ENCODE peak calls at places on chromosomes 3 and 15, in nine cellular contexts. One of them, this sample, is unnamed.
A peak's percentile ranks its signal among the peaks of the same experiment; 100 is the strongest.

GRCh38 chr3:165716592-165716991 is 120.6 kb downstream of the BCHE start:
- DNase-seq in ACHN: no peak
- DNase-seq in T-helper 1 cell: no peak
- DNase-seq in anterior cingulate cortex: no peak
- DNase-seq in NCI-H1436: no peak
- DNase-seq in NCI-H2081 treated with DMSO at 0.1 percent for 48 hours: no peak
- DNase-seq in activated naive CD4-positive, alpha-beta T cell treated with anti-CD3 and anti-CD28 coated beads, Interleukin-2, amount 50 U/mL, for 16 hours: no peak
- DNase-seq in CD8-positive, alpha-beta memory T cell: no peak
- DNase-seq in globus pallidus: no peak
- DNase-seq in this sample: no peak

GRCh38 chr3:131501949-131502348 is 822 bp downstream of the MRPL3 start:
- DNase-seq in NCI-H1436: no peak
- DNase-seq in CD8-positive, alpha-beta memory T cell: no peak
- DNase-seq in activated naive CD4-positive, alpha-beta T cell treated with anti-CD3 and anti-CD28 coated beads, Interleukin-2, amount 50 U/mL, for 16 hours: no peak
- DNase-seq in ACHN: peak; percentile 3
- DNase-seq in anterior cingulate cortex: no peak
- DNase-seq in NCI-H2081 treated with DMSO at 0.1 percent for 48 hours: no peak
- DNase-seq in T-helper 1 cell: no peak
- DNase-seq in globus pallidus: no peak
- DNase-seq in this sample: no peak

GRCh38 chr3:170826047-170826446 is 43.9 kb downstream of the RPL22L1 start:
- DNase-seq in CD8-positive, alpha-beta memory T cell: no peak
- DNase-seq in anterior cingulate cortex: no peak
- DNase-seq in NCI-H2081 treated with DMSO at 0.1 percent for 48 hours: no peak
- DNase-seq in T-helper 1 cell: no peak
- DNase-seq in NCI-H1436: no peak
- DNase-seq in ACHN: no peak
- DNase-seq in globus pallidus: no peak
- DNase-seq in activated naive CD4-positive, alpha-beta T cell treated with anti-CD3 and anti-CD28 coated beads, Interleukin-2, amount 50 U/mL, for 16 hours: no peak
- DNase-seq in this sample: no peak

GRCh38 chr15:69480932-69481331 is 28.3 kb downstream of the RPLP1 start:
- DNase-seq in NCI-H1436: no peak
- DNase-seq in activated naive CD4-positive, alpha-beta T cell treated with anti-CD3 and anti-CD28 coated beads, Interleukin-2, amount 50 U/mL, for 16 hours: no peak
- DNase-seq in globus pallidus: no peak
- DNase-seq in anterior cingulate cortex: no peak
- DNase-seq in ACHN: no peak
- DNase-seq in CD8-positive, alpha-beta memory T cell: no peak
- DNase-seq in T-helper 1 cell: no peak
- DNase-seq in NCI-H2081 treated with DMSO at 0.1 percent for 48 hours: no peak
- DNase-seq in this sample: no peak

GRCh38 chr3:74045000-74045399 is 420.3 kb upstream of the PDZRN3 start:
- DNase-seq in anterior cingulate cortex: no peak
- DNase-seq in NCI-H2081 treated with DMSO at 0.1 percent for 48 hours: no peak
- DNase-seq in activated naive CD4-positive, alpha-beta T cell treated with anti-CD3 and anti-CD28 coated beads, Interleukin-2, amount 50 U/mL, for 16 hours: no peak
- DNase-seq in ACHN: no peak
- DNase-seq in globus pallidus: no peak
- DNase-seq in T-helper 1 cell: no peak
- DNase-seq in NCI-H1436: no peak
- DNase-seq in CD8-positive, alpha-beta memory T cell: no peak
- DNase-seq in this sample: no peak

GRCh38 chr3:36597422-36597821 is 166.9 kb downstream of the DCLK3 start:
- DNase-seq in activated naive CD4-positive, alpha-beta T cell treated with anti-CD3 and anti-CD28 coated beads, Interleukin-2, amount 50 U/mL, for 16 hours: no peak
- DNase-seq in globus pallidus: no peak
- DNase-seq in ACHN: no peak
- DNase-seq in NCI-H2081 treated with DMSO at 0.1 percent for 48 hours: no peak
- DNase-seq in CD8-positive, alpha-beta memory T cell: no peak
- DNase-seq in NCI-H1436: no peak
- DNase-seq in T-helper 1 cell: no peak
- DNase-seq in anterior cingulate cortex: no peak
- DNase-seq in this sample: no peak

GRCh38 chr3:165830746-165831145 is 6.5 kb downstream of the BCHE start:
- DNase-seq in CD8-positive, alpha-beta memory T cell: no peak
- DNase-seq in ACHN: no peak
- DNase-seq in anterior cingulate cortex: no peak
- DNase-seq in T-helper 1 cell: no peak
- DNase-seq in activated naive CD4-positive, alpha-beta T cell treated with anti-CD3 and anti-CD28 coated beads, Interleukin-2, amount 50 U/mL, for 16 hours: no peak
- DNase-seq in NCI-H1436: no peak
- DNase-seq in globus pallidus: no peak
- DNase-seq in NCI-H2081 treated with DMSO at 0.1 percent for 48 hours: no peak
- DNase-seq in this sample: no peak

GRCh38 chr3:78867409-78868372 is 900.1 kb downstream of the ROBO1 start:
- DNase-seq in activated naive CD4-positive, alpha-beta T cell treated with anti-CD3 and anti-CD28 coated beads, Interleukin-2, amount 50 U/mL, for 16 hours: no peak
- DNase-seq in ACHN: no peak
- DNase-seq in anterior cingulate cortex: no peak
- DNase-seq in NCI-H1436: no peak
- DNase-seq in globus pallidus: no peak
- DNase-seq in CD8-positive, alpha-beta memory T cell: no peak
- DNase-seq in T-helper 1 cell: no peak
- DNase-seq in NCI-H2081 treated with DMSO at 0.1 percent for 48 hours: no peak
- DNase-seq in this sample: no peak

GRCh38 chr3:168820748-168821445 is 725.2 kb upstream of the GOLIM4 start:
- DNase-seq in ACHN: no peak
- DNase-seq in NCI-H1436: no peak
- DNase-seq in activated naive CD4-positive, alpha-beta T cell treated with anti-CD3 and anti-CD28 coated beads, Interleukin-2, amount 50 U/mL, for 16 hours: no peak
- DNase-seq in anterior cingulate cortex: no peak
- DNase-seq in NCI-H2081 treated with DMSO at 0.1 percent for 48 hours: no peak
- DNase-seq in CD8-positive, alpha-beta memory T cell: no peak
- DNase-seq in globus pallidus: no peak
- DNase-seq in T-helper 1 cell: no peak
- DNase-seq in this sample: no peak

GRCh38 chr15:60528530-60528929 is 49.6 kb upstream of the ICE2 start:
- DNase-seq in NCI-H1436: no peak
- DNase-seq in anterior cingulate cortex: no peak
- DNase-seq in globus pallidus: no peak
- DNase-seq in activated naive CD4-positive, alpha-beta T cell treated with anti-CD3 and anti-CD28 coated beads, Interleukin-2, amount 50 U/mL, for 16 hours: no peak
- DNase-seq in CD8-positive, alpha-beta memory T cell: no peak
- DNase-seq in ACHN: no peak
- DNase-seq in NCI-H2081 treated with DMSO at 0.1 percent for 48 hours: no peak
- DNase-seq in T-helper 1 cell: no peak
- DNase-seq in this sample: no peak

GRCh38 chr15:42576040-42576594 is 711 bp downstream of the STARD9 start:
- DNase-seq in NCI-H1436: no peak
- DNase-seq in ACHN: no peak
- DNase-seq in activated naive CD4-positive, alpha-beta T cell treated with anti-CD3 and anti-CD28 coated beads, Interleukin-2, amount 50 U/mL, for 16 hours: no peak
- DNase-seq in anterior cingulate cortex: no peak
- DNase-seq in CD8-positive, alpha-beta memory T cell: no peak
- DNase-seq in T-helper 1 cell: no peak
- DNase-seq in NCI-H2081 treated with DMSO at 0.1 percent for 48 hours: no peak
- DNase-seq in globus pallidus: no peak
- DNase-seq in this sample: no peak

GRCh38 chr3:18344306-18345014 is 80.7 kb downstream of the SATB1 start:
- DNase-seq in NCI-H2081 treated with DMSO at 0.1 percent for 48 hours: no peak
- DNase-seq in anterior cingulate cortex: no peak
- DNase-seq in ACHN: no peak
- DNase-seq in NCI-H1436: no peak
- DNase-seq in activated naive CD4-positive, alpha-beta T cell treated with anti-CD3 and anti-CD28 coated beads, Interleukin-2, amount 50 U/mL, for 16 hours: no peak
- DNase-seq in CD8-positive, alpha-beta memory T cell: no peak
- DNase-seq in globus pallidus: no peak
- DNase-seq in T-helper 1 cell: no peak
- DNase-seq in this sample: no peak

GRCh38 chr15:55513125-55513524 is 5.1 kb upstream of the DNAAF4 start:
- DNase-seq in T-helper 1 cell: no peak
- DNase-seq in NCI-H2081 treated with DMSO at 0.1 percent for 48 hours: no peak
- DNase-seq in anterior cingulate cortex: no peak
- DNase-seq in globus pallidus: no peak
- DNase-seq in NCI-H1436: no peak
- DNase-seq in ACHN: no peak
- DNase-seq in CD8-positive, alpha-beta memory T cell: no peak
- DNase-seq in activated naive CD4-positive, alpha-beta T cell treated with anti-CD3 and anti-CD28 coated beads, Interleukin-2, amount 50 U/mL, for 16 hours: no peak
- DNase-seq in this sample: no peak

GRCh38 chr3:5754602-5755001 is 567.1 kb downstream of the EDEM1 start:
- DNase-seq in T-helper 1 cell: no peak
- DNase-seq in ACHN: no peak
- DNase-seq in NCI-H1436: no peak
- DNase-seq in anterior cingulate cortex: no peak
- DNase-seq in globus pallidus: no peak
- DNase-seq in CD8-positive, alpha-beta memory T cell: no peak
- DNase-seq in activated naive CD4-positive, alpha-beta T cell treated with anti-CD3 and anti-CD28 coated beads, Interleukin-2, amount 50 U/mL, for 16 hours: no peak
- DNase-seq in NCI-H2081 treated with DMSO at 0.1 percent for 48 hours: no peak
- DNase-seq in this sample: no peak

GRCh38 chr15:70863450-70864218 is 9.7 kb upstream of the LARP6 start:
- DNase-seq in ACHN: peak; percentile 45
- DNase-seq in globus pallidus: peak; percentile 98
- DNase-seq in NCI-H2081 treated with DMSO at 0.1 percent for 48 hours: no peak
- DNase-seq in activated naive CD4-positive, alpha-beta T cell treated with anti-CD3 and anti-CD28 coated beads, Interleukin-2, amount 50 U/mL, for 16 hours: no peak
- DNase-seq in anterior cingulate cortex: no peak
- DNase-seq in NCI-H1436: no peak
- DNase-seq in CD8-positive, alpha-beta memory T cell: no peak
- DNase-seq in T-helper 1 cell: no peak
- DNase-seq in this sample: no peak

GRCh38 chr3:35965908-35966307 is 326.6 kb downstream of the ARPP21 start:
- DNase-seq in globus pallidus: peak; percentile 45
- DNase-seq in NCI-H1436: peak; percentile 20
- DNase-seq in CD8-positive, alpha-beta memory T cell: no peak
- DNase-seq in T-helper 1 cell: no peak
- DNase-seq in anterior cingulate cortex: no peak
- DNase-seq in ACHN: peak; percentile 43
- DNase-seq in NCI-H2081 treated with DMSO at 0.1 percent for 48 hours: no peak
- DNase-seq in activated naive CD4-positive, alpha-beta T cell treated with anti-CD3 and anti-CD28 coated beads, Interleukin-2, amount 50 U/mL, for 16 hours: no peak
- DNase-seq in this sample: no peak

GRCh38 chr3:127392146-127392470 is 104.3 kb upstream of the PRR20G start:
- DNase-seq in NCI-H2081 treated with DMSO at 0.1 percent for 48 hours: no peak
- DNase-seq in ACHN: no peak
- DNase-seq in CD8-positive, alpha-beta memory T cell: no peak
- DNase-seq in activated naive CD4-positive, alpha-beta T cell treated with anti-CD3 and anti-CD28 coated beads, Interleukin-2, amount 50 U/mL, for 16 hours: no peak
- DNase-seq in NCI-H1436: peak; percentile 68
- DNase-seq in anterior cingulate cortex: no peak
- DNase-seq in T-helper 1 cell: no peak
- DNase-seq in globus pallidus: no peak
- DNase-seq in this sample: no peak